ENCODE peak calls at places on chromosome 21, in seven cellular contexts. W is stomach; T is NCI-H187; P is stimulated activated CD8-positive, alpha-beta memory T cell treated with anti-CD3 and anti-CD28 coated beads, Interleukin-2, amount 100 ng/mL, for 48 hours; E is activated naive CD4-positive, alpha-beta T cell treated with anti-CD3 and anti-CD28 coated beads, Interleukin-2, amount 50 U/mL, for 16 hours; V is tibial artery; L is foreskin fibroblast. F is an unnamed sample.

GRCh38 chr21:28336299-28336698 is 656.4 kb downstream of the LTN1 start:
- DNase-seq in T (no peak), E (no peak), L (peak; percentile 95), P (no peak), V (no peak), W (peak; percentile 26), F (no peak)

GRCh38 chr21:16004121-16004520 is 274.3 kb downstream of the USP25 start:
- DNase-seq in E (no peak), V (no peak), P (no peak), W (no peak), T (no peak), L (peak; percentile 17), F (no peak)

GRCh38 chr21:42269382-42269781 is 45.8 kb downstream of the TFF3 start:
- DNase-seq in P (no peak), W (no peak), L (no peak), T (no peak), E (no peak), V (no peak), F (no peak)

GRCh38 chr21:18460979-18461378 is 57.4 kb upstream of the TMPRSS15 start:
- DNase-seq in T (no peak), W (no peak), P (no peak), V (no peak), L (no peak), E (no peak), F (no peak)

GRCh38 chr21:29342394-29342957 is 43.8 kb downstream of the BACH1 start:
- DNase-seq in W (no peak), E (peak; percentile 27), V (peak; percentile 86), T (no peak), L (peak; percentile 93), P (peak; percentile 66), F (peak; percentile 8)

GRCh38 chr21:27206368-27206982 is 239.6 kb upstream of the ADAMTS5 start:
- DNase-seq in V (no peak), T (no peak), W (no peak), E (no peak), P (no peak), L (peak; percentile 35), F (no peak)

GRCh38 chr21:25421327-25422028 is 185.8 kb downstream of the MRPL39 start:
- DNase-seq in W (peak; percentile 39), V (no peak), T (no peak), P (peak; percentile 38), L (peak; percentile 67), E (peak; percentile 63), F (no peak)

GRCh38 chr21:30194701-30195299 is 21.1 kb downstream of the CLDN8 start:
- DNase-seq in P (no peak), E (no peak), L (peak; percentile 17), W (no peak), T (no peak), V (no peak), F (no peak)

GRCh38 chr21:14737278-14737677 is 191.2 kb upstream of the SAMSN1 start:
- DNase-seq in W (no peak), L (no peak), T (no peak), E (no peak), P (no peak), V (no peak), F (no peak)

GRCh38 chr21:17512245-17513213 is at the start of gene CXADR:
- DNase-seq in T (peak; percentile 93), L (peak; percentile 54), P (peak; percentile 63), E (peak; percentile 81), W (peak; percentile 93), V (no peak), F (peak; percentile 62)

GRCh38 chr21:43639470-43640178 is 19.7 kb downstream of the HSF2BP start:
- DNase-seq in L (peak; percentile 81), V (no peak), T (no peak), W (no peak), P (no peak), E (no peak), F (no peak)

GRCh38 chr21:42562258-42562657 is 48.6 kb downstream of the SLC37A1 start:
- DNase-seq in T (no peak), E (no peak), L (no peak), P (no peak), V (no peak), W (no peak), F (no peak)

GRCh38 chr21:29246614-29247013 is 52.1 kb upstream of the BACH1 start:
- DNase-seq in T (no peak), W (no peak), E (no peak), V (no peak), P (no peak), L (no peak), F (no peak)

GRCh38 chr21:34885636-34886553 is 163.2 kb downstream of the RUNX1 start:
- DNase-seq in V (no peak), T (no peak), E (no peak), P (no peak), L (no peak), W (no peak), F (no peak)

GRCh38 chr21:33844104-33844889 is 71.3 kb downstream of the ATP5PO start:
- DNase-seq in P (no peak), E (no peak), T (no peak), L (peak; percentile 61), W (no peak), V (no peak), F (no peak)

GRCh38 chr21:14569868-14570267 is 23.8 kb upstream of the SAMSN1 start:
- DNase-seq in P (no peak), L (no peak), V (no peak), E (no peak), W (no peak), T (no peak), F (no peak)

GRCh38 chr21:42746593-42747266 is 93.3 kb downstream of the PDE9A start:
- DNase-seq in T (no peak), W (peak; percentile 53), P (no peak), V (peak; percentile 69), L (no peak), E (peak; percentile 39), F (no peak)

GRCh38 chr21:32645261-32646182 is 33.3 kb upstream of the CFAP298 start:
- DNase-seq in V (no peak), P (no peak), L (no peak), T (no peak), E (no peak), W (no peak), F (no peak)

GRCh38 chr21:29256125-29256895 is 42.4 kb upstream of the BACH1 start:
- DNase-seq in T (no peak), W (no peak), L (no peak), E (no peak), V (no peak), P (no peak), F (no peak)

GRCh38 chr21:19832551-19832950 is 1165.7 kb upstream of the NCAM2 start:
- DNase-seq in V (no peak), W (no peak), P (no peak), E (no peak), T (no peak), L (no peak), F (no peak)

GRCh38 chr21:16709866-16710550 is 802.8 kb upstream of the CXADR start:
- DNase-seq in V (no peak), L (peak; percentile 88), W (no peak), P (no peak), T (no peak), E (no peak), F (no peak)

GRCh38 chr21:45102391-45102932 is 28.1 kb downstream of the ADARB1 start:
- DNase-seq in E (no peak), T (no peak), L (peak; percentile 64), P (no peak), V (no peak), W (peak; percentile 38), F (no peak)

GRCh38 chr21:43718872-43719747 is at the start of gene PDXK:
- DNase-seq in T (peak; percentile 91), V (peak; percentile 93), W (peak; percentile 92), E (peak; percentile 79), L (peak; percentile 94), P (peak; percentile 65), F (peak; percentile 83)

GRCh38 chr21:14096172-14096571 is 114.6 kb downstream of the LIPI start:
- DNase-seq in L (no peak), V (no peak), E (no peak), T (no peak), W (no peak), P (no peak), F (no peak)

GRCh38 chr21:42113926-42114409 is 42.9 kb downstream of the UMODL1 start:
- DNase-seq in L (peak; percentile 80), E (no peak), W (no peak), V (no peak), T (no peak), P (no peak), F (no peak)

GRCh38 chr21:43667191-43667904 is 8.0 kb downstream of the RRP1B start:
- DNase-seq in L (peak; percentile 54), P (no peak), T (no peak), W (no peak), E (no peak), V (no peak), F (peak; percentile 20)

GRCh38 chr21:24045775-24046215 is 1561.5 kb downstream of the MRPL39 start:
- DNase-seq in V (peak; percentile 73), P (peak; percentile 1), L (peak; percentile 46), W (peak; percentile 66), T (no peak), E (peak; percentile 9), F (no peak)

GRCh38 chr21:45543710-45544448 is 1.6 kb upstream of the SLC19A1 start:
- DNase-seq in T (no peak), W (peak; percentile 25), V (peak; percentile 63), P (no peak), L (no peak), E (peak; percentile 12), F (no peak)

GRCh38 chr21:43827015-43827611 is 37.7 kb downstream of the RRP1 start:
- DNase-seq in E (no peak), P (peak; percentile 20), L (peak; percentile 65), T (no peak), W (no peak), V (no peak), F (no peak)

GRCh38 chr21:39575778-39576177 is 37.0 kb upstream of the B3GALT5 start:
- DNase-seq in P (no peak), W (no peak), E (no peak), L (peak; percentile 19), V (no peak), T (no peak), F (no peak)

GRCh38 chr21:42009018-42009830 is 936 bp downstream of the ZBTB21 start:
- DNase-seq in L (peak; percentile 66), P (peak; percentile 33), W (peak; percentile 52), T (no peak), V (peak; percentile 80), E (peak; percentile 75), F (no peak)

GRCh38 chr21:38139380-38140168 is 117.2 kb upstream of the KCNJ15 start:
- DNase-seq in L (peak; percentile 26), T (no peak), E (no peak), P (no peak), V (no peak), W (no peak), F (no peak)

GRCh38 chr21:44989538-44989888 is 49.7 kb downstream of the SLX9 start:
- DNase-seq in T (no peak), V (peak; percentile 66), E (no peak), P (no peak), L (no peak), W (no peak), F (no peak)

GRCh38 chr21:45317401-45318145 is 29.9 kb upstream of the POFUT2 start:
- DNase-seq in L (peak; percentile 83), W (no peak), E (no peak), V (peak; percentile 67), P (no peak), T (no peak), F (no peak)

GRCh38 chr21:44299085-44299457 is 782 bp upstream of the PFKL start:
- DNase-seq in P (no peak), T (no peak), E (no peak), V (no peak), W (no peak), L (peak; percentile 49), F (no peak)